ENCODE peak calls at places on chromosomes 5 and 9, in ten cellular contexts. One of them, this sample, is unnamed.

GRCh38 chr9:28651050-28651722 is 1077.9 kb upstream of the C9orf72 start:
- DNase-seq in WERI-Rb-1: no peak
- DNase-seq in RWPE1: no peak
- DNase-seq in heart right ventricle: no peak
- DNase-seq in uterus: no peak
- DNase-seq in endothelial cell: no peak
- DNase-seq in B cell: no peak
- DNase-seq in astrocyte of the cerebellum: no peak
- DNase-seq in fibroblast of pulmonary artery: no peak
- DNase-seq in pancreas: no peak
- DNase-seq in this sample: no peak

GRCh38 chr5:7927466-7928375 is 58.8 kb downstream of the MTRR start:
- DNase-seq in WERI-Rb-1: peak
- DNase-seq in RWPE1: peak
- DNase-seq in heart right ventricle: peak
- DNase-seq in uterus: no peak
- DNase-seq in endothelial cell: peak
- DNase-seq in B cell: peak
- DNase-seq in astrocyte of the cerebellum: peak
- DNase-seq in fibroblast of pulmonary artery: peak
- DNase-seq in pancreas: peak
- DNase-seq in this sample: peak

GRCh38 chr9:7976167-7976755 is 176.7 kb upstream of the DMAC1 start:
- DNase-seq in WERI-Rb-1: no peak
- DNase-seq in RWPE1: no peak
- DNase-seq in heart right ventricle: no peak
- DNase-seq in uterus: no peak
- DNase-seq in endothelial cell: no peak
- DNase-seq in B cell: peak
- DNase-seq in astrocyte of the cerebellum: peak
- DNase-seq in fibroblast of pulmonary artery: no peak
- DNase-seq in pancreas: no peak
- DNase-seq in this sample: no peak

GRCh38 chr9:20640331-20641187 is 18.3 kb upstream of the MLLT3 start:
- DNase-seq in WERI-Rb-1: no peak
- DNase-seq in RWPE1: peak
- DNase-seq in heart right ventricle: peak
- DNase-seq in uterus: no peak
- DNase-seq in endothelial cell: no peak
- DNase-seq in B cell: no peak
- DNase-seq in astrocyte of the cerebellum: peak
- DNase-seq in fibroblast of pulmonary artery: peak
- DNase-seq in pancreas: peak
- DNase-seq in this sample: no peak

GRCh38 chr9:138040446-138041430 is 163.2 kb downstream of the CACNA1B start:
- DNase-seq in WERI-Rb-1: no peak
- DNase-seq in RWPE1: no peak
- DNase-seq in heart right ventricle: no peak
- DNase-seq in uterus: no peak
- DNase-seq in endothelial cell: no peak
- DNase-seq in B cell: no peak
- DNase-seq in astrocyte of the cerebellum: no peak
- DNase-seq in fibroblast of pulmonary artery: no peak
- DNase-seq in pancreas: no peak
- DNase-seq in this sample: no peak

GRCh38 chr5:52837068-52837467 is 49.4 kb downstream of the ITGA1 start:
- DNase-seq in WERI-Rb-1: no peak
- DNase-seq in RWPE1: no peak
- DNase-seq in heart right ventricle: no peak
- DNase-seq in uterus: peak
- DNase-seq in endothelial cell: no peak
- DNase-seq in B cell: no peak
- DNase-seq in astrocyte of the cerebellum: peak
- DNase-seq in fibroblast of pulmonary artery: peak
- DNase-seq in pancreas: no peak
- DNase-seq in this sample: no peak

GRCh38 chr5:1480806-1481205 is 35.6 kb upstream of the SLC6A3 start:
- DNase-seq in WERI-Rb-1: no peak
- DNase-seq in RWPE1: no peak
- DNase-seq in heart right ventricle: no peak
- DNase-seq in uterus: no peak
- DNase-seq in endothelial cell: no peak
- DNase-seq in B cell: no peak
- DNase-seq in astrocyte of the cerebellum: no peak
- DNase-seq in fibroblast of pulmonary artery: no peak
- DNase-seq in pancreas: peak
- DNase-seq in this sample: no peak

GRCh38 chr9:96219615-96220257 is 82.2 kb downstream of the HSD17B3 start:
- DNase-seq in WERI-Rb-1: peak
- DNase-seq in RWPE1: peak
- DNase-seq in heart right ventricle: peak
- DNase-seq in uterus: peak
- DNase-seq in endothelial cell: peak
- DNase-seq in B cell: peak
- DNase-seq in astrocyte of the cerebellum: no peak
- DNase-seq in fibroblast of pulmonary artery: peak
- DNase-seq in pancreas: peak
- DNase-seq in this sample: peak

GRCh38 chr5:96187309-96188027 is 225.8 kb upstream of the ELL2 start:
- DNase-seq in WERI-Rb-1: no peak
- DNase-seq in RWPE1: no peak
- DNase-seq in heart right ventricle: no peak
- DNase-seq in uterus: no peak
- DNase-seq in endothelial cell: no peak
- DNase-seq in B cell: no peak
- DNase-seq in astrocyte of the cerebellum: no peak
- DNase-seq in fibroblast of pulmonary artery: no peak
- DNase-seq in pancreas: no peak
- DNase-seq in this sample: no peak

GRCh38 chr5:96194597-96194996 is 232.9 kb upstream of the ELL2 start:
- DNase-seq in WERI-Rb-1: no peak
- DNase-seq in RWPE1: no peak
- DNase-seq in heart right ventricle: no peak
- DNase-seq in uterus: no peak
- DNase-seq in endothelial cell: no peak
- DNase-seq in B cell: no peak
- DNase-seq in astrocyte of the cerebellum: no peak
- DNase-seq in fibroblast of pulmonary artery: no peak
- DNase-seq in pancreas: no peak
- DNase-seq in this sample: no peak

GRCh38 chr5:96193946-96194345 is 232.3 kb upstream of the ELL2 start:
- DNase-seq in WERI-Rb-1: no peak
- DNase-seq in RWPE1: no peak
- DNase-seq in heart right ventricle: no peak
- DNase-seq in uterus: no peak
- DNase-seq in endothelial cell: no peak
- DNase-seq in B cell: no peak
- DNase-seq in astrocyte of the cerebellum: no peak
- DNase-seq in fibroblast of pulmonary artery: no peak
- DNase-seq in pancreas: no peak
- DNase-seq in this sample: no peak

GRCh38 chr5:96189987-96190386 is 228.3 kb upstream of the ELL2 start:
- DNase-seq in WERI-Rb-1: no peak
- DNase-seq in RWPE1: no peak
- DNase-seq in heart right ventricle: no peak
- DNase-seq in uterus: no peak
- DNase-seq in endothelial cell: no peak
- DNase-seq in B cell: no peak
- DNase-seq in astrocyte of the cerebellum: no peak
- DNase-seq in fibroblast of pulmonary artery: no peak
- DNase-seq in pancreas: no peak
- DNase-seq in this sample: no peak

DNA sequence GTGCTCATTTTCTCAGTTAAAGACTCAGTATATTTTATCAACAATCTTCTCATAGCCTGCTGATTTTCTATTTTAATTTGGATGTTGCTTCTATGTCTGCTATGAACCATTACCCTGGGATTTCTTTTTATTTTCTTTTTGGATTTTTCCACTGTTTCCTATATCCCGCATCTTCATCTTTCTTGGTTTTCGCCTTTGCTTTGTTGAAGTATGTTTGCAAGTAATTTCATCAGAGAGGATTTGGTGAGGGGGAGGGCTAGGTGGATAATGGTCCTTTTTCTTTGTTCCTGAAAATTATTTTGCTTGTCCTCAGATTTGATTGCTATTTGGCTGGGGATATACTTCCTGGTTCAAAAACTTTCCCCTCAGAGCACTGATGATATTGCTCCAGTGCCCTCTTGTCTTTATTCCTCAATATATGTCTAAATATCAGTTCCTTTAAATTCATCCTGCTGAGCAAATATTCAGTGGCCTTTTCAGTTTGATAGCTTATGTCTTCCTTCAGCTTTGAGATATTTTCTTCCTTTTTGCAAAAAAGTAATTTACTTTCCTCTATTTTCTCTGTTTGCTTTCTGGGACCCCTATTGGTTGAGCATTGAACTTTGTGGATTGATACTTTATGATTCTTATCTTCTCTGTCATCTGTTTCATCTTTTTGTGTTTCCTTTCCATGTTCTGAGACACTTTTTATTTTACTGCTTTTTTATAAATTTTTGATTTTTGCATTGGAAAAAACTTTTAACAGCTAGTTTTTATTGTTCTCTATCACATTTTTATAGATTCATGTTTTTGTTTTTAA is 227.6 kb upstream of the ELL2 start:
- DNase-seq in WERI-Rb-1: no peak
- DNase-seq in RWPE1: no peak
- DNase-seq in heart right ventricle: no peak
- DNase-seq in uterus: no peak
- DNase-seq in endothelial cell: no peak
- DNase-seq in B cell: no peak
- DNase-seq in astrocyte of the cerebellum: no peak
- DNase-seq in fibroblast of pulmonary artery: no peak
- DNase-seq in pancreas: no peak
- DNase-seq in this sample: no peak
- TF ChIP-seq CTCF in WERI-Rb-1: no peak
- TF ChIP-seq CTCF in RWPE1: no peak
- TF ChIP-seq CTCF in heart right ventricle: no peak
- TF ChIP-seq CTCF in uterus: no peak
- TF ChIP-seq CTCF in endothelial cell: no peak
- TF ChIP-seq CTCF in B cell: no peak
- TF ChIP-seq CTCF in astrocyte of the cerebellum: no peak
- TF ChIP-seq CTCF in fibroblast of pulmonary artery: no peak
- TF ChIP-seq CTCF in pancreas: no peak
- TF ChIP-seq CTCF in this sample: no peak

GRCh38 chr5:77867194-77867691 is 91.1 kb upstream of the TBCA start:
- DNase-seq in WERI-Rb-1: no peak
- DNase-seq in RWPE1: peak
- DNase-seq in heart right ventricle: no peak
- DNase-seq in uterus: no peak
- DNase-seq in endothelial cell: no peak
- DNase-seq in B cell: no peak
- DNase-seq in astrocyte of the cerebellum: no peak
- DNase-seq in fibroblast of pulmonary artery: peak
- DNase-seq in pancreas: no peak
- DNase-seq in this sample: no peak
- TF ChIP-seq CTCF in WERI-Rb-1: no peak
- TF ChIP-seq CTCF in RWPE1: peak
- TF ChIP-seq CTCF in heart right ventricle: peak
- TF ChIP-seq CTCF in uterus: no peak
- TF ChIP-seq CTCF in endothelial cell: peak
- TF ChIP-seq CTCF in B cell: peak
- TF ChIP-seq CTCF in astrocyte of the cerebellum: peak
- TF ChIP-seq CTCF in fibroblast of pulmonary artery: peak
- TF ChIP-seq CTCF in pancreas: no peak
- TF ChIP-seq CTCF in this sample: no peak

GRCh38 chr9:89920131-89920530 is 315.3 kb downstream of the GADD45G start:
- DNase-seq in WERI-Rb-1: no peak
- DNase-seq in RWPE1: no peak
- DNase-seq in heart right ventricle: no peak
- DNase-seq in uterus: no peak
- DNase-seq in endothelial cell: no peak
- DNase-seq in B cell: no peak
- DNase-seq in astrocyte of the cerebellum: no peak
- DNase-seq in fibroblast of pulmonary artery: no peak
- DNase-seq in pancreas: no peak
- DNase-seq in this sample: no peak

GRCh38 chr9:89922099-89922498 is 317.3 kb downstream of the GADD45G start:
- DNase-seq in WERI-Rb-1: peak
- DNase-seq in RWPE1: no peak
- DNase-seq in heart right ventricle: no peak
- DNase-seq in uterus: no peak
- DNase-seq in endothelial cell: no peak
- DNase-seq in B cell: no peak
- DNase-seq in astrocyte of the cerebellum: no peak
- DNase-seq in fibroblast of pulmonary artery: no peak
- DNase-seq in pancreas: no peak
- DNase-seq in this sample: no peak

GRCh38 chr9:89920901-89921300 is 316.1 kb downstream of the GADD45G start:
- DNase-seq in WERI-Rb-1: no peak
- DNase-seq in RWPE1: no peak
- DNase-seq in heart right ventricle: no peak
- DNase-seq in uterus: no peak
- DNase-seq in endothelial cell: no peak
- DNase-seq in B cell: no peak
- DNase-seq in astrocyte of the cerebellum: no peak
- DNase-seq in fibroblast of pulmonary artery: no peak
- DNase-seq in pancreas: no peak
- DNase-seq in this sample: no peak

GRCh38 chr9:89917861-89918260 is 313.0 kb downstream of the GADD45G start:
- DNase-seq in WERI-Rb-1: no peak
- DNase-seq in RWPE1: no peak
- DNase-seq in heart right ventricle: no peak
- DNase-seq in uterus: no peak
- DNase-seq in endothelial cell: no peak
- DNase-seq in B cell: no peak
- DNase-seq in astrocyte of the cerebellum: no peak
- DNase-seq in fibroblast of pulmonary artery: no peak
- DNase-seq in pancreas: no peak
- DNase-seq in this sample: no peak

GRCh38 chr9:89919171-89919681 is 314.4 kb downstream of the GADD45G start:
- DNase-seq in WERI-Rb-1: peak
- DNase-seq in RWPE1: no peak
- DNase-seq in heart right ventricle: peak
- DNase-seq in uterus: no peak
- DNase-seq in endothelial cell: peak
- DNase-seq in B cell: peak
- DNase-seq in astrocyte of the cerebellum: no peak
- DNase-seq in fibroblast of pulmonary artery: no peak
- DNase-seq in pancreas: no peak
- DNase-seq in this sample: no peak
- TF ChIP-seq CTCF in WERI-Rb-1: peak
- TF ChIP-seq CTCF in RWPE1: no peak
- TF ChIP-seq CTCF in heart right ventricle: peak
- TF ChIP-seq CTCF in uterus: no peak
- TF ChIP-seq CTCF in endothelial cell: peak
- TF ChIP-seq CTCF in B cell: peak
- TF ChIP-seq CTCF in astrocyte of the cerebellum: no peak
- TF ChIP-seq CTCF in fibroblast of pulmonary artery: peak
- TF ChIP-seq CTCF in pancreas: no peak
- TF ChIP-seq CTCF in this sample: no peak

DNA sequence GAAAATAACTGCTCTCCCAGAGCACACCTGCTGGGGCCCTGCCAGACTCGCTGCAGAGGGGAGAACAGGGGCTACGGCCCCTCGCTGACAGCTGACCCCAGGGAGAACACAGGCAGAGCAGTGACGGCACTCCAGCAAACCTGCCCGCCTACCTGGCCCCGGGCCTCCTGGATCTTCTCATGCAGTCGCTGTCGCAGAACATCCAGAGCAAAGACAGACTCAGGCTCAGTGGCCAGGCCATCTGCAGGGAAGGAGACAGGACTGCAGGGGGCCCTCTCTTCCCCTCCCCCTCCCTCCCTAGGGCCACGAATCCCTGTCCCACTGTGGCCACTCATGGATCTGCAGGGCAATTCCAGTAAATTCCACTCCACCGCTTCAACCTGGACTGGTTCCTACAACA is 2.4 kb downstream of the SURF6 start:
- DNase-seq in WERI-Rb-1: no peak
- DNase-seq in RWPE1: no peak
- DNase-seq in heart right ventricle: no peak
- DNase-seq in uterus: peak
- DNase-seq in endothelial cell: no peak
- DNase-seq in B cell: no peak
- DNase-seq in astrocyte of the cerebellum: no peak
- DNase-seq in fibroblast of pulmonary artery: no peak
- DNase-seq in pancreas: peak
- DNase-seq in this sample: no peak
- TF ChIP-seq CTCF in WERI-Rb-1: peak
- TF ChIP-seq CTCF in RWPE1: no peak
- TF ChIP-seq CTCF in heart right ventricle: no peak
- TF ChIP-seq CTCF in uterus: no peak
- TF ChIP-seq CTCF in endothelial cell: no peak
- TF ChIP-seq CTCF in B cell: no peak
- TF ChIP-seq CTCF in astrocyte of the cerebellum: no peak
- TF ChIP-seq CTCF in fibroblast of pulmonary artery: no peak
- TF ChIP-seq CTCF in pancreas: no peak
- TF ChIP-seq CTCF in this sample: no peak

This sample was measured in nephron progenitor cell.